ENCODE peak calls at places on chromosomes 7 and 10, in five cellular contexts. One of them, this sample, is unnamed.
A peak's percentile ranks its signal among the peaks of the same experiment; 100 is the strongest.

GRCh38 chr7:12771378-12771877 is 84.0 kb downstream of the ARL4A start:
- DNase-seq in sigmoid colon: peak; percentile 65
- DNase-seq in SJSA1: no peak
- DNase-seq in CD8-positive, alpha-beta T cell: no peak
- DNase-seq in H1: no peak
- DNase-seq in this sample: no peak

GRCh38 chr7:101903505-101903849 is 86.1 kb downstream of the CUX1 start:
- DNase-seq in SJSA1: no peak
- DNase-seq in H1: no peak
- DNase-seq in sigmoid colon: no peak
- DNase-seq in CD8-positive, alpha-beta T cell: no peak
- DNase-seq in this sample: no peak

GRCh38 chr10:82190432-82191260 is 315.7 kb downstream of the NRG3 start:
- DNase-seq in sigmoid colon: no peak
- DNase-seq in H1: no peak
- DNase-seq in CD8-positive, alpha-beta T cell: no peak
- DNase-seq in SJSA1: no peak
- DNase-seq in this sample: no peak

GRCh38 chr7:140214075-140214684 is 37.4 kb upstream of the KDM7A start:
- DNase-seq in SJSA1: no peak
- DNase-seq in H1: no peak
- DNase-seq in CD8-positive, alpha-beta T cell: no peak
- DNase-seq in sigmoid colon: no peak
- DNase-seq in this sample: peak; percentile 62

GRCh38 chr7:158975526-158976467 is 119.4 kb downstream of the DYNC2I1 start:
- DNase-seq in sigmoid colon: no peak
- DNase-seq in CD8-positive, alpha-beta T cell: no peak
- DNase-seq in H1: no peak
- DNase-seq in SJSA1: no peak
- DNase-seq in this sample: no peak

GRCh38 chr10:133456041-133456951 is 2.6 kb downstream of the SCART1 start:
- DNase-seq in SJSA1: peak; percentile 40
- DNase-seq in CD8-positive, alpha-beta T cell: no peak
- DNase-seq in H1: no peak
- DNase-seq in sigmoid colon: no peak
- DNase-seq in this sample: no peak

GRCh38 chr10:119724630-119725549 is 960 bp upstream of the INPP5F start:
- DNase-seq in sigmoid colon: no peak
- DNase-seq in H1: no peak
- DNase-seq in CD8-positive, alpha-beta T cell: no peak
- DNase-seq in SJSA1: no peak
- DNase-seq in this sample: no peak

GRCh38 chr10:12434277-12434676 is 84.9 kb downstream of the CAMK1D start:
- DNase-seq in H1: no peak
- DNase-seq in SJSA1: no peak
- DNase-seq in sigmoid colon: no peak
- DNase-seq in CD8-positive, alpha-beta T cell: no peak
- DNase-seq in this sample: no peak

GRCh38 chr7:83648464-83649241 is at the start of gene SEMA3E:
- DNase-seq in sigmoid colon: peak; percentile 69
- DNase-seq in CD8-positive, alpha-beta T cell: no peak
- DNase-seq in H1: no peak
- DNase-seq in SJSA1: no peak
- DNase-seq in this sample: no peak

GRCh38 chr10:47076949-47077348 is 165.7 kb downstream of the PTPN20 start:
- DNase-seq in H1: no peak
- DNase-seq in SJSA1: no peak
- DNase-seq in CD8-positive, alpha-beta T cell: no peak
- DNase-seq in sigmoid colon: no peak
- DNase-seq in this sample: no peak

GRCh38 chr7:38679419-38679818 is 48.2 kb upstream of the AMPH start:
- DNase-seq in SJSA1: no peak
- DNase-seq in H1: no peak
- DNase-seq in CD8-positive, alpha-beta T cell: no peak
- DNase-seq in sigmoid colon: no peak
- DNase-seq in this sample: no peak

GRCh38 chr7:151008511-151009323 is 15.6 kb downstream of the ATG9B start:
- DNase-seq in SJSA1: peak; percentile 63
- DNase-seq in CD8-positive, alpha-beta T cell: peak; percentile 70
- DNase-seq in H1: peak; percentile 75
- DNase-seq in sigmoid colon: no peak
- DNase-seq in this sample: peak; percentile 77

GRCh38 chr10:12975906-12976305 is 25.6 kb downstream of the CCDC3 start:
- DNase-seq in H1: no peak
- DNase-seq in SJSA1: no peak
- DNase-seq in CD8-positive, alpha-beta T cell: no peak
- DNase-seq in sigmoid colon: no peak
- DNase-seq in this sample: no peak

GRCh38 chr10:50503661-50504320 is 120.0 kb downstream of the SGMS1 start:
- DNase-seq in H1: no peak
- DNase-seq in sigmoid colon: no peak
- DNase-seq in SJSA1: no peak
- DNase-seq in CD8-positive, alpha-beta T cell: no peak
- DNase-seq in this sample: no peak

GRCh38 chr7:37089972-37090371 is 358.7 kb downstream of the ELMO1 start:
- DNase-seq in H1: no peak
- DNase-seq in CD8-positive, alpha-beta T cell: no peak
- DNase-seq in SJSA1: no peak
- DNase-seq in sigmoid colon: no peak
- DNase-seq in this sample: no peak

GRCh38 chr10:9024210-9024609 is 969.7 kb downstream of the GATA3 start:
- DNase-seq in sigmoid colon: no peak
- DNase-seq in H1: no peak
- DNase-seq in SJSA1: no peak
- DNase-seq in CD8-positive, alpha-beta T cell: no peak
- DNase-seq in this sample: no peak

GRCh38 chr7:70259497-70259896 is 661.2 kb downstream of the AUTS2 start:
- DNase-seq in SJSA1: no peak
- DNase-seq in H1: no peak
- DNase-seq in sigmoid colon: no peak
- DNase-seq in CD8-positive, alpha-beta T cell: no peak
- DNase-seq in this sample: no peak

This sample was measured in sciatic nerve.